ENCODE peak calls at places on chromosomes 3 and 15, in eight cellular contexts. One of them, this sample, is unnamed.

GRCh38 chr3:64889991-64890390 is 202.2 kb upstream of the ADAMTS9 start:
- DNase-seq in heart right ventricle: peak
- DNase-seq in fibroblast of pulmonary artery: peak
- DNase-seq in brain microvascular endothelial cell: peak
- DNase-seq in A549: no peak
- DNase-seq in heart left ventricle: peak
- DNase-seq in HCT116: no peak
- DNase-seq in HAP-1: no peak
- DNase-seq in this sample: peak

GRCh38 chr15:60973637-60974415 is 255.3 kb downstream of the RORA start:
- DNase-seq in fibroblast of pulmonary artery: peak
- DNase-seq in HAP-1: no peak
- DNase-seq in heart left ventricle: no peak
- DNase-seq in brain microvascular endothelial cell: peak
- DNase-seq in HCT116: no peak
- DNase-seq in A549: no peak
- DNase-seq in heart right ventricle: no peak
- DNase-seq in this sample: no peak

GRCh38 chr3:142447308-142447851 is 457 bp downstream of the XRN1 start:
- DNase-seq in heart right ventricle: peak
- DNase-seq in HCT116: peak
- DNase-seq in HAP-1: peak
- DNase-seq in heart left ventricle: peak
- DNase-seq in brain microvascular endothelial cell: peak
- DNase-seq in A549: peak
- DNase-seq in fibroblast of pulmonary artery: peak
- DNase-seq in this sample: peak

GRCh38 chr3:118966700-118967099 is 67.9 kb downstream of the IGSF11 start:
- DNase-seq in heart left ventricle: no peak
- DNase-seq in brain microvascular endothelial cell: no peak
- DNase-seq in A549: no peak
- DNase-seq in HCT116: no peak
- DNase-seq in HAP-1: no peak
- DNase-seq in heart right ventricle: no peak
- DNase-seq in fibroblast of pulmonary artery: no peak
- DNase-seq in this sample: no peak

GRCh38 chr3:27715454-27715806 is 6.7 kb downstream of the EOMES start:
- DNase-seq in heart right ventricle: no peak
- DNase-seq in fibroblast of pulmonary artery: no peak
- DNase-seq in heart left ventricle: no peak
- DNase-seq in HAP-1: no peak
- DNase-seq in brain microvascular endothelial cell: no peak
- DNase-seq in A549: no peak
- DNase-seq in HCT116: no peak
- DNase-seq in this sample: no peak

GRCh38 chr3:128488995-128489859 is 3.8 kb downstream of the GATA2 start:
- DNase-seq in heart right ventricle: peak
- DNase-seq in HCT116: peak
- DNase-seq in brain microvascular endothelial cell: no peak
- DNase-seq in HAP-1: peak
- DNase-seq in fibroblast of pulmonary artery: peak
- DNase-seq in heart left ventricle: peak
- DNase-seq in A549: no peak
- DNase-seq in this sample: peak

GRCh38 chr3:133366921-133367320 is 32.9 kb upstream of the BFSP2 start:
- DNase-seq in HCT116: no peak
- DNase-seq in heart right ventricle: no peak
- DNase-seq in heart left ventricle: no peak
- DNase-seq in HAP-1: no peak
- DNase-seq in fibroblast of pulmonary artery: no peak
- DNase-seq in A549: no peak
- DNase-seq in brain microvascular endothelial cell: no peak
- DNase-seq in this sample: no peak

GRCh38 chr15:69756440-69756839 is 303.8 kb downstream of the RPLP1 start:
- DNase-seq in A549: no peak
- DNase-seq in brain microvascular endothelial cell: no peak
- DNase-seq in fibroblast of pulmonary artery: no peak
- DNase-seq in HCT116: no peak
- DNase-seq in heart right ventricle: no peak
- DNase-seq in heart left ventricle: no peak
- DNase-seq in HAP-1: no peak
- DNase-seq in this sample: no peak

GRCh38 chr3:70849911-70850699 is 537.7 kb upstream of the MDFIC2 start:
- DNase-seq in HAP-1: no peak
- DNase-seq in HCT116: peak
- DNase-seq in heart left ventricle: no peak
- DNase-seq in A549: peak
- DNase-seq in fibroblast of pulmonary artery: peak
- DNase-seq in heart right ventricle: no peak
- DNase-seq in brain microvascular endothelial cell: peak
- DNase-seq in this sample: no peak

GRCh38 chr15:99755692-99756409 is 22.6 kb upstream of the LYSMD4 start:
- DNase-seq in fibroblast of pulmonary artery: peak
- DNase-seq in heart right ventricle: no peak
- DNase-seq in HCT116: peak
- DNase-seq in A549: peak
- DNase-seq in heart left ventricle: peak
- DNase-seq in HAP-1: peak
- DNase-seq in brain microvascular endothelial cell: peak
- DNase-seq in this sample: peak

GRCh38 chr15:28274635-28275034 is 47.3 kb downstream of the HERC2 start:
- DNase-seq in brain microvascular endothelial cell: no peak
- DNase-seq in HCT116: no peak
- DNase-seq in HAP-1: no peak
- DNase-seq in fibroblast of pulmonary artery: no peak
- DNase-seq in A549: no peak
- DNase-seq in heart left ventricle: no peak
- DNase-seq in heart right ventricle: no peak
- DNase-seq in this sample: no peak

GRCh38 chr15:50143255-50143860 is 24.3 kb upstream of the ATP8B4 start:
- DNase-seq in HCT116: no peak
- DNase-seq in fibroblast of pulmonary artery: no peak
- DNase-seq in HAP-1: no peak
- DNase-seq in heart left ventricle: no peak
- DNase-seq in heart right ventricle: no peak
- DNase-seq in brain microvascular endothelial cell: no peak
- DNase-seq in A549: no peak
- DNase-seq in this sample: no peak

GRCh38 chr3:190125669-190126068 is 5.0 kb upstream of the P3H2 start:
- DNase-seq in HAP-1: no peak
- DNase-seq in HCT116: no peak
- DNase-seq in heart left ventricle: no peak
- DNase-seq in fibroblast of pulmonary artery: no peak
- DNase-seq in A549: no peak
- DNase-seq in brain microvascular endothelial cell: no peak
- DNase-seq in heart right ventricle: no peak
- DNase-seq in this sample: no peak

GRCh38 chr15:45087513-45087912 is 26.5 kb downstream of the DUOX2 start:
- DNase-seq in HCT116: no peak
- DNase-seq in A549: no peak
- DNase-seq in HAP-1: no peak
- DNase-seq in brain microvascular endothelial cell: no peak
- DNase-seq in heart left ventricle: no peak
- DNase-seq in heart right ventricle: no peak
- DNase-seq in fibroblast of pulmonary artery: no peak
- DNase-seq in this sample: no peak

GRCh38 chr3:49656541-49657112 is 17.5 kb upstream of the APEH start:
- DNase-seq in A549: no peak
- DNase-seq in heart left ventricle: no peak
- DNase-seq in HCT116: no peak
- DNase-seq in fibroblast of pulmonary artery: peak
- DNase-seq in HAP-1: no peak
- DNase-seq in heart right ventricle: no peak
- DNase-seq in brain microvascular endothelial cell: no peak
- DNase-seq in this sample: no peak

GRCh38 chr3:100335137-100335833 is 728 bp downstream of the NIT2 start:
- DNase-seq in fibroblast of pulmonary artery: peak
- DNase-seq in A549: peak
- DNase-seq in HAP-1: peak
- DNase-seq in HCT116: no peak
- DNase-seq in heart right ventricle: no peak
- DNase-seq in brain microvascular endothelial cell: no peak
- DNase-seq in heart left ventricle: no peak
- DNase-seq in this sample: peak

GRCh38 chr3:177979684-177980083 is 556.6 kb upstream of the KCNMB2 start:
- DNase-seq in heart right ventricle: no peak
- DNase-seq in A549: no peak
- DNase-seq in heart left ventricle: no peak
- DNase-seq in HAP-1: no peak
- DNase-seq in fibroblast of pulmonary artery: no peak
- DNase-seq in brain microvascular endothelial cell: no peak
- DNase-seq in HCT116: no peak
- DNase-seq in this sample: no peak

GRCh38 chr3:112539825-112540517 is 21.8 kb downstream of the ATG3 start:
- DNase-seq in A549: no peak
- DNase-seq in HAP-1: no peak
- DNase-seq in heart left ventricle: no peak
- DNase-seq in heart right ventricle: no peak
- DNase-seq in brain microvascular endothelial cell: no peak
- DNase-seq in fibroblast of pulmonary artery: no peak
- DNase-seq in HCT116: no peak
- DNase-seq in this sample: no peak

GRCh38 chr3:1092771-1093170 is at the start of gene CNTN6:
- DNase-seq in brain microvascular endothelial cell: peak
- DNase-seq in fibroblast of pulmonary artery: no peak
- DNase-seq in heart right ventricle: no peak
- DNase-seq in heart left ventricle: no peak
- DNase-seq in HAP-1: peak
- DNase-seq in HCT116: no peak
- DNase-seq in A549: no peak
- DNase-seq in this sample: no peak

GRCh38 chr15:57390583-57390982 is 14.3 kb downstream of the CGNL1 start:
- DNase-seq in heart left ventricle: no peak
- DNase-seq in HAP-1: no peak
- DNase-seq in A549: no peak
- DNase-seq in heart right ventricle: no peak
- DNase-seq in brain microvascular endothelial cell: no peak
- DNase-seq in HCT116: no peak
- DNase-seq in fibroblast of pulmonary artery: no peak
- DNase-seq in this sample: no peak

GRCh38 chr15:98651581-98652220 is 3.4 kb downstream of the IGF1R start:
- DNase-seq in brain microvascular endothelial cell: peak
- DNase-seq in fibroblast of pulmonary artery: peak
- DNase-seq in A549: peak
- DNase-seq in HAP-1: peak
- DNase-seq in heart right ventricle: no peak
- DNase-seq in HCT116: no peak
- DNase-seq in heart left ventricle: no peak
- DNase-seq in this sample: no peak

GRCh38 chr3:71226565-71227281 is 356.8 kb downstream of the FOXP1 start:
- DNase-seq in A549: no peak
- DNase-seq in HAP-1: no peak
- DNase-seq in fibroblast of pulmonary artery: no peak
- DNase-seq in heart right ventricle: peak
- DNase-seq in HCT116: no peak
- DNase-seq in brain microvascular endothelial cell: peak
- DNase-seq in heart left ventricle: peak
- DNase-seq in this sample: peak

GRCh38 chr3:9468460-9468859 is 71.0 kb downstream of the SETD5 start:
- DNase-seq in brain microvascular endothelial cell: peak
- DNase-seq in A549: no peak
- DNase-seq in HCT116: no peak
- DNase-seq in fibroblast of pulmonary artery: no peak
- DNase-seq in HAP-1: no peak
- DNase-seq in heart left ventricle: no peak
- DNase-seq in heart right ventricle: no peak
- DNase-seq in this sample: no peak

GRCh38 chr3:12591456-12591855 is 34.6 kb downstream of the MKRN2 start:
- DNase-seq in HCT116: no peak
- DNase-seq in HAP-1: no peak
- DNase-seq in brain microvascular endothelial cell: no peak
- DNase-seq in fibroblast of pulmonary artery: no peak
- DNase-seq in heart right ventricle: no peak
- DNase-seq in A549: no peak
- DNase-seq in heart left ventricle: no peak
- DNase-seq in this sample: no peak
- H3K4me3 ChIP-seq in HCT116: no peak
- H3K4me3 ChIP-seq in HAP-1: no peak
- H3K4me3 ChIP-seq in brain microvascular endothelial cell: no peak
- H3K4me3 ChIP-seq in fibroblast of pulmonary artery: no peak
- H3K4me3 ChIP-seq in heart right ventricle: no peak
- H3K4me3 ChIP-seq in A549: no peak
- H3K4me3 ChIP-seq in heart left ventricle: no peak
- H3K4me3 ChIP-seq in this sample: no peak

DNA sequence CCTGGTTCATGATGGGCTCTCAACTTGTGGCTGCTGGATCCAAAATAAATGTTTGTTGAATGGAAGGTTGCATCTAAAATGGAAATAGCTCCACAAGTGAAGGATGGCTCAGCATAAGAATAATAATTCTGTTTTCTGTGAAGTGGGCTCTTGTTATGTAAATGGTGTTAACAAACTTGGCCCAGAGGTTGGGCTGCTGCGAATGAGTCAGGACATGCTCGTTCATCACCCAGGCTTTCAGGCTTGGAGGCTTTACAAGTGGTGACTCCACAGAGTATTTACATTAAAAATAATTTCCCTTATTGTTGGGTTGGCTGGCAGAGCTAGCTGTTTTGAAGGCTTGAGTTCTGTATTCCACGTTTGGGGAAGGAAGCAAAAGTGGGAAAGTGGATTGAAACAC is 60.5 kb downstream of the ITGB5 start:
- DNase-seq in heart right ventricle: no peak
- DNase-seq in fibroblast of pulmonary artery: peak
- DNase-seq in HCT116: no peak
- DNase-seq in HAP-1: peak
- DNase-seq in brain microvascular endothelial cell: peak
- DNase-seq in A549: no peak
- DNase-seq in heart left ventricle: no peak
- DNase-seq in this sample: no peak
- H3K4me3 ChIP-seq in heart right ventricle: no peak
- H3K4me3 ChIP-seq in fibroblast of pulmonary artery: no peak
- H3K4me3 ChIP-seq in HCT116: no peak
- H3K4me3 ChIP-seq in HAP-1: no peak
- H3K4me3 ChIP-seq in brain microvascular endothelial cell: no peak
- H3K4me3 ChIP-seq in A549: no peak
- H3K4me3 ChIP-seq in heart left ventricle: no peak
- H3K4me3 ChIP-seq in this sample: no peak

GRCh38 chr3:184584001-184584891 is 22.7 kb downstream of the EPHB3 start:
- DNase-seq in A549: no peak
- DNase-seq in fibroblast of pulmonary artery: no peak
- DNase-seq in HAP-1: peak
- DNase-seq in HCT116: no peak
- DNase-seq in heart right ventricle: no peak
- DNase-seq in heart left ventricle: peak
- DNase-seq in brain microvascular endothelial cell: no peak
- DNase-seq in this sample: no peak
- H3K4me3 ChIP-seq in A549: peak
- H3K4me3 ChIP-seq in fibroblast of pulmonary artery: no peak
- H3K4me3 ChIP-seq in HAP-1: peak
- H3K4me3 ChIP-seq in HCT116: no peak
- H3K4me3 ChIP-seq in heart right ventricle: peak
- H3K4me3 ChIP-seq in heart left ventricle: peak
- H3K4me3 ChIP-seq in brain microvascular endothelial cell: peak
- H3K4me3 ChIP-seq in this sample: peak

GRCh38 chr3:23809840-23810341 is 4.1 kb downstream of the UBE2E1 start:
- DNase-seq in heart right ventricle: no peak
- DNase-seq in fibroblast of pulmonary artery: no peak
- DNase-seq in heart left ventricle: no peak
- DNase-seq in A549: no peak
- DNase-seq in HCT116: no peak
- DNase-seq in HAP-1: peak
- DNase-seq in brain microvascular endothelial cell: no peak
- DNase-seq in this sample: no peak
- H3K4me3 ChIP-seq in heart right ventricle: peak
- H3K4me3 ChIP-seq in fibroblast of pulmonary artery: peak
- H3K4me3 ChIP-seq in heart left ventricle: peak
- H3K4me3 ChIP-seq in A549: peak
- H3K4me3 ChIP-seq in HCT116: no peak
- H3K4me3 ChIP-seq in HAP-1: peak
- H3K4me3 ChIP-seq in brain microvascular endothelial cell: peak
- H3K4me3 ChIP-seq in this sample: peak

This sample was measured in right cardiac atrium.